ENCODE peak calls at places on chromosome 3, in seven cellular contexts. P, L, I, W, A, R and X are unnamed samples.

GRCh38 chr3:37546876-37547275 is 314.8 kb upstream of the CTDSPL start:
- DNase-seq in P (peak), L (no peak), I (no peak), W (peak), A (peak), R (no peak), X (peak)

GRCh38 chr3:123202451-123202850 is 708 bp downstream of the SEC22A start:
- DNase-seq in P (peak), L (no peak), I (no peak), W (peak), A (peak), R (no peak), X (peak)

GRCh38 chr3:196563721-196564225 is 4.6 kb downstream of the WDR53 start:
- DNase-seq in P (peak), L (no peak), I (no peak), W (no peak), A (peak), R (no peak), X (no peak)

GRCh38 chr3:161770532-161771386 is 274.2 kb downstream of the OTOL1 start:
- DNase-seq in P (peak), L (peak), I (no peak), W (no peak), A (no peak), R (peak), X (no peak)

GRCh38 chr3:184670091-184670602 is 41.7 kb downstream of the MAGEF1 start:
- DNase-seq in P (no peak), L (no peak), I (no peak), W (no peak), A (no peak), R (no peak), X (no peak)

GRCh38 chr3:146546366-146546965 is 2.1 kb upstream of the PLSCR1 start:
- DNase-seq in P (peak), L (no peak), I (no peak), W (no peak), A (no peak), R (no peak), X (no peak)

GRCh38 chr3:157888040-157888439 is 218.2 kb downstream of the SHOX2 start:
- DNase-seq in P (peak), L (no peak), I (no peak), W (no peak), A (no peak), R (no peak), X (no peak)

GRCh38 chr3:43726511-43726910 is 35.8 kb downstream of the ABHD5 start:
- DNase-seq in P (no peak), L (peak), I (no peak), W (no peak), A (no peak), R (no peak), X (no peak)

GRCh38 chr3:183537295-183537730 is 18.2 kb downstream of the KLHL6 start:
- DNase-seq in P (no peak), L (peak), I (peak), W (peak), A (no peak), R (no peak), X (no peak)

GRCh38 chr3:55180936-55181535 is 253.2 kb upstream of the LRTM1 start:
- DNase-seq in P (peak), L (no peak), I (peak), W (no peak), A (no peak), R (peak), X (peak)

GRCh38 chr3:122977645-122978466 is 49.7 kb downstream of the SEMA5B start:
- DNase-seq in P (peak), L (peak), I (peak), W (peak), A (peak), R (no peak), X (no peak)

GRCh38 chr3:194205675-194206133 is 69.8 kb downstream of the HES1 start:
- DNase-seq in P (peak), L (no peak), I (no peak), W (no peak), A (no peak), R (peak), X (peak)

GRCh38 chr3:8603115-8603710 is 41.4 kb downstream of the SSUH2 start:
- DNase-seq in P (no peak), L (no peak), I (no peak), W (no peak), A (no peak), R (no peak), X (no peak)

GRCh38 chr3:194812177-194812576 is 126.5 kb downstream of the FAM43A start:
- DNase-seq in P (no peak), L (no peak), I (no peak), W (no peak), A (no peak), R (no peak), X (no peak)